ENCODE peak calls at places on chromosomes 11 and 22, in ten cellular contexts. D is left ventricle myocardium inferior, W is transverse colon, P is left lung, U is lower lobe of right lung, Q is PC-3, M is AG10803, R is endothelial cell of umbilical vein, F is neural progenitor cell, T is brain microvascular endothelial cell. I is an unnamed sample.

GRCh38 chr11:111422494-111423249 is 43.6 kb upstream of the POU2AF1 start:
- DNase-seq in D (peak; percentile 32), W (peak; percentile 77), P (no peak), U (peak; percentile 61), Q (peak; percentile 65), M (no peak), R (no peak), F (peak; percentile 85), T (peak; percentile 32), I (peak; percentile 41)

GRCh38 chr11:104798794-104799193 is 99.5 kb downstream of the CASP12 start:
- DNase-seq in D (no peak), W (no peak), P (no peak), U (no peak), Q (no peak), M (no peak), R (no peak), F (no peak), T (no peak), I (no peak)

GRCh38 chr11:26753738-26754504 is 32.1 kb upstream of the SLC5A12 start:
- DNase-seq in D (no peak), W (peak; percentile 35), P (no peak), U (no peak), Q (peak; percentile 53), M (peak; percentile 81), R (peak; percentile 35), F (peak; percentile 79), T (peak; percentile 76), I (peak; percentile 86)

GRCh38 chr11:34345012-34345804 is 12.6 kb downstream of the ABTB2 start:
- DNase-seq in D (peak; percentile 42), W (no peak), P (no peak), U (no peak), Q (peak; percentile 95), M (peak; percentile 97), R (no peak), F (no peak), T (peak; percentile 77), I (peak; percentile 89)

GRCh38 chr22:20577045-20577444 is 69.6 kb downstream of the MED15 start:
- DNase-seq in D (peak; percentile 5), W (no peak), P (no peak), U (no peak), Q (no peak), M (no peak), R (no peak), F (no peak), T (no peak), I (no peak)

GRCh38 chr11:124865902-124866851 is 945 bp downstream of the ROBO3 start:
- DNase-seq in D (no peak), W (peak; percentile 31), P (no peak), U (no peak), Q (peak; percentile 30), M (peak; percentile 18), R (peak; percentile 45), F (peak; percentile 83), T (no peak), I (peak; percentile 37)

GRCh38 chr11:60928563-60929001 is 4.3 kb downstream of the TMEM132A start:
- DNase-seq in D (no peak), W (no peak), P (peak; percentile 26), U (no peak), Q (no peak), M (no peak), R (no peak), F (no peak), T (no peak), I (no peak)

GRCh38 chr11:118359295-118359958 is at the start of gene UBE4A:
- DNase-seq in D (peak; percentile 96), W (peak; percentile 97), P (peak; percentile 96), U (peak; percentile 97), Q (peak; percentile 96), M (peak; percentile 93), R (peak; percentile 84), F (peak; percentile 96), T (peak; percentile 89), I (peak; percentile 96)

GRCh38 chr11:12139144-12139881 is 28.9 kb downstream of the MICAL2 start:
- DNase-seq in D (no peak), W (no peak), P (peak; percentile 40), U (no peak), Q (no peak), M (peak; percentile 35), R (no peak), F (no peak), T (peak; percentile 56), I (peak; percentile 94)

GRCh38 chr11:45815747-45816146 is 10.8 kb downstream of the SLC35C1 start:
- DNase-seq in D (no peak), W (no peak), P (no peak), U (no peak), Q (peak; percentile 34), M (no peak), R (no peak), F (no peak), T (peak; percentile 28), I (no peak)

GRCh38 chr22:42742940-42743339 is 22.3 kb upstream of the A4GALT start:
- DNase-seq in D (peak; percentile 64), W (no peak), P (no peak), U (no peak), Q (no peak), M (peak; percentile 61), R (no peak), F (peak; percentile 69), T (no peak), I (no peak)

GRCh38 chr22:29385305-29385704 is 3.1 kb downstream of the AP1B1 start:
- DNase-seq in D (no peak), W (no peak), P (no peak), U (no peak), Q (no peak), M (no peak), R (no peak), F (no peak), T (no peak), I (no peak)

GRCh38 chr11:122365545-122366380 is 249.7 kb upstream of the BLID start:
- DNase-seq in D (no peak), W (no peak), P (no peak), U (no peak), Q (no peak), M (peak; percentile 48), R (no peak), F (peak; percentile 8), T (no peak), I (no peak)

GRCh38 chr11:35418847-35419712 is at the start of gene SLC1A2:
- DNase-seq in D (no peak), W (no peak), P (no peak), U (peak; percentile 43), Q (no peak), M (peak; percentile 36), R (no peak), F (peak; percentile 82), T (no peak), I (peak; percentile 23)

GRCh38 chr11:96470521-96470920 is 80.7 kb downstream of the JRKL start:
- DNase-seq in D (no peak), W (no peak), P (no peak), U (no peak), Q (peak; percentile 36), M (no peak), R (no peak), F (no peak), T (no peak), I (no peak)

GRCh38 chr22:50267591-50268390 is 2.4 kb downstream of the MAPK11 start:
- DNase-seq in D (peak; percentile 64), W (peak; percentile 66), P (no peak), U (peak; percentile 76), Q (no peak), M (peak; percentile 47), R (peak; percentile 47), F (peak; percentile 72), T (no peak), I (peak; percentile 68)

GRCh38 chr22:24703101-24703500 is 71.4 kb downstream of the PIWIL3 start:
- DNase-seq in D (peak; percentile 41), W (peak; percentile 38), P (no peak), U (no peak), Q (no peak), M (no peak), R (no peak), F (no peak), T (no peak), I (peak; percentile 71)

GRCh38 chr22:24707477-24707816 is 67.1 kb downstream of the PIWIL3 start:
- DNase-seq in D (no peak), W (peak; percentile 21), P (no peak), U (no peak), Q (no peak), M (no peak), R (no peak), F (peak; percentile 40), T (no peak), I (no peak)

GRCh38 chr22:24706732-24707476 is 67.6 kb downstream of the PIWIL3 start:
- DNase-seq in D (no peak), W (no peak), P (no peak), U (no peak), Q (no peak), M (no peak), R (no peak), F (no peak), T (no peak), I (no peak)

DNA sequence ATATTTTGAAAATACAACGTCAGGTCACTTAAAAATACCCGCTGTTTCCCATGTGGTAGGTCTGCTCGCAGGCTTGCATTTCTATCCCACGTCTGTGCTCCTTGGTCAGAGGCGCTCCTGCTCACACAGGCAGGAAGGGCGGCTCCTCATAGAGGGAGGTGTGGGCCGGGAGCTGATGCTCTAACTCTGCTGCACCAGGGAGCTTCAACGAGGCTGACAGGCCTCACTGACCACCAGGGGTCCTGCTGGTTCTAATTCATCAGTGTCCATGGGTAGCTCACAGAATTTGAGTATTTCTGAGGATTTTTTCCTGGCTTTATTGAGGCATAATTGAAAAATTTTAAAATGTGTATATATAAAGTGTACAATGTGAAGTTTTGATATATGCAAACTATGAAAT is 68.5 kb downstream of the PIWIL3 start:
- DNase-seq in D (no peak), W (no peak), P (no peak), U (no peak), Q (no peak), M (no peak), R (peak; percentile 40), F (peak; percentile 41), T (peak; percentile 14), I (no peak)
- TF ChIP-seq CTCF in D (peak; percentile 14), W (no peak), P (no peak), U (no peak), Q (peak; percentile 26), M (no peak), R (peak; percentile 62), F (peak; percentile 41), T (peak; percentile 59), I (peak; percentile 49)

GRCh38 chr22:17218341-17218740 is 894 bp downstream of the ADA2 start:
- DNase-seq in D (no peak), W (no peak), P (no peak), U (peak; percentile 45), Q (no peak), M (no peak), R (no peak), F (no peak), T (no peak), I (no peak)
- H3K4me3 ChIP-seq in D (peak overlapping the region; percentile 24), W (peak overlapping the region; percentile 39), P (no peak overlapping the region), U (peak overlapping the region; percentile 48), Q (no peak overlapping the region), M (no peak overlapping the region), R (no peak overlapping the region), F (no peak overlapping the region), T (no peak overlapping the region), I (no peak overlapping the region)

GRCh38 chr11:90134420-90135003 is at the start of gene NAALAD2:
- DNase-seq in D (peak; percentile 53), W (peak; percentile 11), P (peak; percentile 38), U (peak; percentile 46), Q (no peak), M (peak; percentile 28), R (peak; percentile 52), F (peak; percentile 86), T (peak; percentile 22), I (peak; percentile 47)
- TF ChIP-seq CTCF in D (no peak), W (no peak), P (no peak), U (no peak), Q (no peak), M (no peak), R (no peak), F (no peak), T (no peak), I (no peak)

GRCh38 chr22:38310518-38311330 is 6.5 kb downstream of the CSNK1E start:
- DNase-seq in D (no peak), W (no peak), P (no peak), U (no peak), Q (no peak), M (peak; percentile 29), R (no peak), F (no peak), T (no peak), I (no peak)
- H3K4me3 ChIP-seq in D (peak overlapping the region; percentile 20), W (no peak overlapping the region), P (no peak overlapping the region), U (no peak overlapping the region), Q (no peak overlapping the region), M (peak overlapping the region; percentile 7), R (no peak overlapping the region), F (no peak overlapping the region), T (no peak overlapping the region), I (no peak overlapping the region)

I was measured in fibroblast of villous mesenchyme.